ENCODE peak calls at places on chromosome 17, in four cellular contexts. One of them, this sample, is unnamed.

GRCh38 chr17:74045608-74046007 is 157.9 kb upstream of the RPL38 start:
- DNase-seq in upper lobe of right lung: no peak
- DNase-seq in H7: no peak
- DNase-seq in tibial artery: no peak
- DNase-seq in this sample: no peak

GRCh38 chr17:65537845-65538678 is 23.4 kb downstream of the AXIN2 start:
- DNase-seq in tibial artery: no peak
- DNase-seq in H7: peak; percentile 44
- DNase-seq in upper lobe of right lung: no peak
- DNase-seq in this sample: no peak

GRCh38 chr17:65243838-65244237 is 106.7 kb downstream of the RGS9 start:
- DNase-seq in upper lobe of right lung: no peak
- DNase-seq in tibial artery: no peak
- DNase-seq in H7: peak; percentile 37
- DNase-seq in this sample: peak; percentile 22

GRCh38 chr17:50003916-50004315 is 8.9 kb upstream of the DLX3 start:
- DNase-seq in upper lobe of right lung: no peak
- DNase-seq in tibial artery: peak; percentile 28
- DNase-seq in H7: no peak
- DNase-seq in this sample: no peak

GRCh38 chr17:53032861-53033271 is 789.9 kb upstream of the KIF2B start:
- DNase-seq in upper lobe of right lung: no peak
- DNase-seq in H7: peak; percentile 5
- DNase-seq in tibial artery: no peak
- DNase-seq in this sample: no peak

GRCh38 chr17:74453665-74454196 is 12.7 kb upstream of the CD300A start:
- DNase-seq in tibial artery: peak; percentile 97
- DNase-seq in upper lobe of right lung: no peak
- DNase-seq in H7: peak; percentile 100
- DNase-seq in this sample: no peak

GRCh38 chr17:27530791-27531391 is 74.6 kb downstream of the KSR1 start:
- DNase-seq in H7: no peak
- DNase-seq in tibial artery: peak; percentile 85
- DNase-seq in upper lobe of right lung: peak; percentile 77
- DNase-seq in this sample: no peak

GRCh38 chr17:53428913-53429312 is 393.8 kb upstream of the KIF2B start:
- DNase-seq in upper lobe of right lung: no peak
- DNase-seq in H7: no peak
- DNase-seq in tibial artery: no peak
- DNase-seq in this sample: no peak

GRCh38 chr17:14922421-14922820 is 342.7 kb downstream of the PMP22 start:
- DNase-seq in H7: no peak
- DNase-seq in upper lobe of right lung: no peak
- DNase-seq in tibial artery: no peak
- DNase-seq in this sample: no peak

GRCh38 chr17:54844262-54844661 is 56.4 kb upstream of the TOM1L1 start:
- DNase-seq in tibial artery: no peak
- DNase-seq in H7: no peak
- DNase-seq in upper lobe of right lung: no peak
- DNase-seq in this sample: no peak

GRCh38 chr17:38469875-38470274 is 41.6 kb downstream of the ARHGAP23 start:
- DNase-seq in upper lobe of right lung: no peak
- DNase-seq in H7: peak; percentile 53
- DNase-seq in tibial artery: no peak
- DNase-seq in this sample: no peak
- H3K36me3 ChIP-seq in upper lobe of right lung: peaks cover 20% of the 10 kb centered on the region
- H3K36me3 ChIP-seq in H7: peaks cover 19% of the 10 kb centered on the region
- H3K36me3 ChIP-seq in tibial artery: peaks cover 84% of the 10 kb centered on the region
- H3K36me3 ChIP-seq in this sample: peaks cover 60% of the 10 kb centered on the region

DNA sequence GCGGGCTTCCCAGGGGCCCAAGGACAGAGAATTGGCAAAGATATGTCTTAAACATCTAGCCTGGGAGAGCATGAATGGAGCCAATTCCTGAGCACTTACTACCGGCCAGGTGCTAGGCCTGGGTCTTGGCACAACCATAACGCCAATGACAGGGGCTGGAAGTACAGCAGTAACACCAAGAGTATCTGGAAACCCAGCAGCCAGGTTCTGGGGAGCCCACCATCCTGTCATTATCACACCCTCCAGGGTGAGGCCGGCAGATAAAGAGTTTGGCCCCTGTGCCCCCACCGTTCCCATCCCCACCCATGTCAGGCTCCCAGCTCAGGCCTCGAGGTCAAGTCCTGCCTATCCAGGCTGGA is 512 bp upstream of the TMC8 start:
- DNase-seq in upper lobe of right lung: no peak
- DNase-seq in tibial artery: no peak
- DNase-seq in H7: peak; percentile 66
- DNase-seq in this sample: no peak
- H3K4me3 ChIP-seq in upper lobe of right lung: no peak overlapping the region
- H3K4me3 ChIP-seq in tibial artery: no peak overlapping the region
- H3K4me3 ChIP-seq in H7: no peak overlapping the region
- H3K4me3 ChIP-seq in this sample: peak overlapping the region; percentile 61

GRCh38 chr17:41871789-41872188 is 6.6 kb upstream of the KLHL11 start:
- DNase-seq in upper lobe of right lung: peak; percentile 39
- DNase-seq in tibial artery: no peak
- DNase-seq in H7: no peak
- DNase-seq in this sample: no peak
- H3K36me3 ChIP-seq in upper lobe of right lung: peaks cover 75% of the 10 kb centered on the region
- H3K36me3 ChIP-seq in tibial artery: peaks cover 88% of the 10 kb centered on the region
- H3K36me3 ChIP-seq in H7: peaks cover 52% of the 10 kb centered on the region
- H3K36me3 ChIP-seq in this sample: peaks cover 41% of the 10 kb centered on the region

GRCh38 chr17:30823425-30823824 is 1.1 kb downstream of the CRLF3 start:
- DNase-seq in upper lobe of right lung: no peak
- DNase-seq in tibial artery: no peak
- DNase-seq in H7: no peak
- DNase-seq in this sample: no peak

GRCh38 chr17:30821751-30822723 is 2.5 kb downstream of the CRLF3 start:
- DNase-seq in H7: no peak
- DNase-seq in tibial artery: no peak
- DNase-seq in upper lobe of right lung: no peak
- DNase-seq in this sample: no peak

GRCh38 chr17:30824002-30824355 is 513 bp downstream of the CRLF3 start:
- DNase-seq in tibial artery: no peak
- DNase-seq in H7: peak; percentile 84
- DNase-seq in upper lobe of right lung: no peak
- DNase-seq in this sample: no peak

GRCh38 chr17:30827082-30827481 is 2.6 kb upstream of the CRLF3 start:
- DNase-seq in upper lobe of right lung: no peak
- DNase-seq in tibial artery: no peak
- DNase-seq in H7: no peak
- DNase-seq in this sample: no peak

DNA sequence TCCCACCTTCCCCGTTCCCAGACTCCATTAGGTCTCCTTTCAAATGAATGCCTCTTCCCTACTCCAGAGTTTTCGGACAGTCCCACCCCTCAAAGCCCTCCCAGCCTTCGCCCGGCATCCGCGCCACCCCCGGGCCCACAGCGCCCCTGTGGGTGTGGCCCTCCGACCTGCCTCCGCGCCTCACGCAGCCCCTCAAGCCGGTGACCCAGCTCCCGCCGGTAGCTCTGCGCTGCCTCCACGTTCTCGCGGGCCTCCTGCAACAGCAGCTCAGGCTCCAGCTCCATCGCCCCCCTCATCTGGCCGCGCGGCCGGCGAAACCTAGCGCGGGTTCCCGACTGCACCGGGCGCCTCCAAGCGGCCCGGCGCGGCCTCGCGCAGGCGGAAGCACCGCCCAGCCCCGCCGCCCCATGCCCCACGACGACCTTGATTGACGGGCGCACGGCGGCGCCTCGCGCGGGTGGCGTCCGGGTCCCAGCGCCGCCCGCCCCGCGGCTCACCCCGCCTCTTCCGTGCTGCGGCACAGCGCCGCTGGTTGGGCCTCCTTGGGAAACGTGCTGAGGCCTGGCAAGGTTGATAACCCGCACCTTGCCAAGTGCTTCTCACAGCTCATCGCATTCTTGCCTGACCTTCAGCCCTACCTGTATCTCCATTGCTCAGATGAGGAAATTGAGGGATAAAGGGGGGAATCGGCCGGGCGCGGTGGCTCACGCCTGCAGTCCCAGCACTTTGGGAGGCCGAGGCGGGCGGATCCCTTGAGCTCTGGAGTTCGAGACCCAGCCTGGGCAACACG is at the start of gene CRLF3:
- DNase-seq in tibial artery: peak; percentile 94
- DNase-seq in upper lobe of right lung: peak; percentile 96
- DNase-seq in H7: peak; percentile 99
- DNase-seq in this sample: peak; percentile 50
- H3K4me3 ChIP-seq in tibial artery: peak within 1 kb of the TSS; percentile 86
- H3K4me3 ChIP-seq in upper lobe of right lung: peak within 1 kb of the TSS; percentile 85
- H3K4me3 ChIP-seq in H7: peak within 1 kb of the TSS; percentile 86
- H3K4me3 ChIP-seq in this sample: peak within 1 kb of the TSS; percentile 94

DNA sequence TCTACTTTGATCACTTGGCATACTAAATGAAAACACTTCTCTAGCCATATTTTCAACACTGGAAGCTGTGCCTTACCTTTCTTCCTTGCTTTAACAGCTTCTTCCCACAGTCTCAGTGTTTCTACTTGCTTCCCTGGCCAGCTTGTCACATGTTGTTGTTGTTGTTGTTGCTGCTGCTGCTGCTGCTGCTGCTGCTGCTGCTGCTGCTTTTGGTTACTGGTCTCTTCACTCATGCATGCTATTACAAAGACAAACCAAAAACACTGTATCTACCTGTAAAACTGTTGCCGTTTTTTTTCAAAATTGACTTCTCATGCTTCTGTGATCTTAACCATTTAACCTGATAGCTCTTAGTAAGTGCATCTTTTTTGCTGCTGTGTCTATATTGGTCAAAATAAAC is 9.0 kb downstream of the VEZF1 start:
- DNase-seq in upper lobe of right lung: no peak
- DNase-seq in tibial artery: no peak
- DNase-seq in H7: no peak
- DNase-seq in this sample: no peak
- H3K36me3 ChIP-seq in upper lobe of right lung: peaks cover 85% of the 10 kb centered on the region
- H3K36me3 ChIP-seq in tibial artery: peaks cover 86% of the 10 kb centered on the region
- H3K36me3 ChIP-seq in H7: peaks cover 25% of the 10 kb centered on the region
- H3K36me3 ChIP-seq in this sample: peaks cover 49% of the 10 kb centered on the region

GRCh38 chr17:16383216-16383615 is 2.3 kb downstream of the UBB start:
- DNase-seq in upper lobe of right lung: no peak
- DNase-seq in tibial artery: no peak
- DNase-seq in H7: no peak
- DNase-seq in this sample: no peak
- H3K4me3 ChIP-seq in upper lobe of right lung: peak overlapping the region; percentile 79
- H3K4me3 ChIP-seq in tibial artery: no peak overlapping the region
- H3K4me3 ChIP-seq in H7: no peak overlapping the region
- H3K4me3 ChIP-seq in this sample: no peak overlapping the region

GRCh38 chr17:46044286-46044928 is 45.4 kb downstream of the STH start:
- DNase-seq in tibial artery: peak; percentile 87
- DNase-seq in H7: peak; percentile 71
- DNase-seq in upper lobe of right lung: no peak
- DNase-seq in this sample: peak; percentile 49

GRCh38 chr17:46045639-46046038 is 46.6 kb downstream of the STH start:
- DNase-seq in upper lobe of right lung: no peak
- DNase-seq in H7: no peak
- DNase-seq in tibial artery: no peak
- DNase-seq in this sample: no peak

GRCh38 chr17:46042248-46042647 is 43.2 kb downstream of the STH start:
- DNase-seq in tibial artery: no peak
- DNase-seq in upper lobe of right lung: no peak
- DNase-seq in H7: no peak
- DNase-seq in this sample: no peak

GRCh38 chr17:46044989-46045388 is 45.9 kb downstream of the STH start:
- DNase-seq in H7: no peak
- DNase-seq in upper lobe of right lung: no peak
- DNase-seq in tibial artery: no peak
- DNase-seq in this sample: no peak

DNA sequence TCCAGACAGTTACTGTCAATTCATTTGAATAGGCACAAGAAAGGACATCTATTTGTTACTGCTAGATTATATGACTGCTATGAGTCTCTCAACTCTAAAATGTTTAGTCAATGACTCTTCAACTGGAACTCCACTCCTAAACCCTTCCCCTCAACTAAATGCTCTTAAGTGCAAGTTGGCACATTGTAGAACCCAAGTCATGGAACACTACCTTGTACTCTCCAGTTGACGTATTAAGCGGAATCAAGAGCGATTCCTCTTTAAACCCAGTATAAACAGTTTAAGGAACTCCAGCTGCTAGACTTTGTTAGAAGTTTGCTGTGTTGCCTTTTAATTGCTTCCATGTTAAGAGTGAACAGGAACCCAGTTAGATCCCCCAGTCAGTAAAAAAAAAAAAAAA is 44.6 kb downstream of the STH start:
- DNase-seq in H7: no peak
- DNase-seq in tibial artery: no peak
- DNase-seq in upper lobe of right lung: no peak
- DNase-seq in this sample: no peak
- H3K36me3 ChIP-seq in H7: peaks cover 24% of the 10 kb centered on the region
- H3K36me3 ChIP-seq in tibial artery: peaks cover 52% of the 10 kb centered on the region
- H3K36me3 ChIP-seq in upper lobe of right lung: peaks cover 72% of the 10 kb centered on the region
- H3K36me3 ChIP-seq in this sample: peaks cover 13% of the 10 kb centered on the region

GRCh38 chr17:47946516-47946915 is 5.1 kb downstream of the PNPO start:
- DNase-seq in upper lobe of right lung: no peak
- DNase-seq in tibial artery: no peak
- DNase-seq in H7: no peak
- DNase-seq in this sample: no peak

GRCh38 chr17:47945529-47946508 is 4.4 kb downstream of the PNPO start:
- DNase-seq in upper lobe of right lung: no peak
- DNase-seq in H7: no peak
- DNase-seq in tibial artery: no peak
- DNase-seq in this sample: no peak

GRCh38 chr17:47942568-47942967 is 1.2 kb downstream of the PNPO start:
- DNase-seq in upper lobe of right lung: no peak
- DNase-seq in tibial artery: no peak
- DNase-seq in H7: no peak
- DNase-seq in this sample: no peak

GRCh38 chr17:47946929-47947397 is 5.6 kb downstream of the PNPO start:
- DNase-seq in tibial artery: peak; percentile 81
- DNase-seq in H7: peak; percentile 91
- DNase-seq in upper lobe of right lung: peak; percentile 81
- DNase-seq in this sample: peak; percentile 52

GRCh38 chr17:47945080-47945479 is 3.7 kb downstream of the PNPO start:
- DNase-seq in tibial artery: no peak
- DNase-seq in upper lobe of right lung: no peak
- DNase-seq in H7: no peak
- DNase-seq in this sample: no peak
- H3K4me3 ChIP-seq in tibial artery: no peak overlapping the region
- H3K4me3 ChIP-seq in upper lobe of right lung: no peak overlapping the region
- H3K4me3 ChIP-seq in H7: no peak overlapping the region
- H3K4me3 ChIP-seq in this sample: no peak overlapping the region

GRCh38 chr17:70168044-70168978 is 1.0 kb upstream of the KCNJ2 start:
- DNase-seq in upper lobe of right lung: peak; percentile 80
- DNase-seq in H7: peak; percentile 76
- DNase-seq in tibial artery: peak; percentile 67
- DNase-seq in this sample: no peak
- H3K36me3 ChIP-seq in upper lobe of right lung: no peaks in the 10 kb centered on the region
- H3K36me3 ChIP-seq in H7: no peaks in the 10 kb centered on the region
- H3K36me3 ChIP-seq in tibial artery: no peaks in the 10 kb centered on the region
- H3K36me3 ChIP-seq in this sample: no peaks in the 10 kb centered on the region